ENCODE peak calls at places on chromosomes 7 and 10, in four cellular contexts. One of them, this sample, is unnamed.

GRCh38 chr7:3154881-3155494 is 111.3 kb upstream of the CARD11 start:
- DNase-seq in A549: peak
- DNase-seq in brain microvascular endothelial cell: peak
- DNase-seq in breast epithelium: no peak
- DNase-seq in this sample: peak

GRCh38 chr10:4981722-4982471 is 18.7 kb downstream of the AKR1C1 start:
- DNase-seq in A549: no peak
- DNase-seq in brain microvascular endothelial cell: no peak
- DNase-seq in breast epithelium: no peak
- DNase-seq in this sample: peak

GRCh38 chr10:88227342-88228018 is 355.6 kb downstream of the RNLS start:
- DNase-seq in A549: no peak
- DNase-seq in brain microvascular endothelial cell: peak
- DNase-seq in breast epithelium: no peak
- DNase-seq in this sample: peak

GRCh38 chr10:90787906-90788491 is 69.8 kb downstream of the HTR7 start:
- DNase-seq in A549: peak
- DNase-seq in breast epithelium: no peak
- DNase-seq in brain microvascular endothelial cell: peak
- DNase-seq in this sample: peak

GRCh38 chr7:118104812-118105441 is 79.0 kb upstream of the LSM8 start:
- DNase-seq in brain microvascular endothelial cell: no peak
- DNase-seq in breast epithelium: no peak
- DNase-seq in A549: no peak
- DNase-seq in this sample: peak

GRCh38 chr10:11225935-11226334 is 208.3 kb downstream of the CELF2 start:
- DNase-seq in brain microvascular endothelial cell: no peak
- DNase-seq in breast epithelium: peak
- DNase-seq in A549: no peak
- DNase-seq in this sample: no peak

GRCh38 chr7:100826546-100827329 is 585 bp downstream of the EPHB4 start:
- DNase-seq in A549: no peak
- DNase-seq in breast epithelium: no peak
- DNase-seq in brain microvascular endothelial cell: peak
- DNase-seq in this sample: no peak

GRCh38 chr7:74083117-74083876 is at the start of gene LIMK1:
- DNase-seq in brain microvascular endothelial cell: peak
- DNase-seq in breast epithelium: peak
- DNase-seq in A549: peak
- DNase-seq in this sample: peak

GRCh38 chr10:102635377-102635776 is 8.9 kb upstream of the TRIM8 start:
- DNase-seq in brain microvascular endothelial cell: no peak
- DNase-seq in breast epithelium: no peak
- DNase-seq in A549: no peak
- DNase-seq in this sample: no peak

GRCh38 chr10:5070648-5071410 is 23.4 kb upstream of the AKR1C3 start:
- DNase-seq in breast epithelium: no peak
- DNase-seq in brain microvascular endothelial cell: no peak
- DNase-seq in A549: no peak
- DNase-seq in this sample: peak

GRCh38 chr10:28806951-28807759 is 129.8 kb downstream of the BAMBI start:
- DNase-seq in brain microvascular endothelial cell: no peak
- DNase-seq in A549: no peak
- DNase-seq in breast epithelium: no peak
- DNase-seq in this sample: peak

GRCh38 chr10:50561266-50561665 is 62.5 kb downstream of the SGMS1 start:
- DNase-seq in A549: no peak
- DNase-seq in brain microvascular endothelial cell: peak
- DNase-seq in breast epithelium: no peak
- DNase-seq in this sample: peak

GRCh38 chr10:28715246-28715645 is 37.9 kb downstream of the BAMBI start:
- DNase-seq in A549: no peak
- DNase-seq in brain microvascular endothelial cell: no peak
- DNase-seq in breast epithelium: no peak
- DNase-seq in this sample: no peak

DNA sequence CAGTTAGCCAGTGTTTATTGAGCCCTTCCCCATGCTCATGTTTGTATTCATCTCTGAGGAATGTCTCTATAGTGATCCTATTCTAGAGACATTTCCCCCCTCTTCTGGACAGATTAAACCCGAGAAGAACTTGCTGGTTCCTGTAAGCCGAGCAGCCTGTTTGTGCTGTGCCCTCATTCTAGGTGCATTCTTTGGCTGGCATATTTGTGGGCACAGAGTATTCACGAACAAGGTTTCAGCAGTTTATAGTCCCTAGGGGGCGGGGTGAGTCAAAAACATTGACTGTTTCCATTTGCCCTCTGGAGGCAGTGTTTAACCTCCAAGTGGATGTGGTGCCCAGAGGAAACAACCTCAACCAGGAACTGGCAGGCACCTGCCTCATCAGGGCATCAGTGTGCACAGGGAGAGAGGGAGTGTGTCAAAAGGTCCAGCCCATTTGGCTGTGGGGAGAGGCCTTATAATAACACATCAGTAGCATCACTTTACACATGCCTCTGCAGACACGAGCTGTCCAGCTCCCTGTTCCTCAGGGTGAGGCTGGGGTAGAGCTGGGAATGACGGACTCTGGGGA is 273.3 kb upstream of the LRGUK start:
- DNase-seq in breast epithelium: peak
- DNase-seq in A549: peak
- DNase-seq in brain microvascular endothelial cell: peak
- DNase-seq in this sample: peak
- TF ChIP-seq CTCF in breast epithelium: no peak
- TF ChIP-seq CTCF in A549: peak
- TF ChIP-seq CTCF in brain microvascular endothelial cell: peak
- TF ChIP-seq CTCF in this sample: peak

DNA sequence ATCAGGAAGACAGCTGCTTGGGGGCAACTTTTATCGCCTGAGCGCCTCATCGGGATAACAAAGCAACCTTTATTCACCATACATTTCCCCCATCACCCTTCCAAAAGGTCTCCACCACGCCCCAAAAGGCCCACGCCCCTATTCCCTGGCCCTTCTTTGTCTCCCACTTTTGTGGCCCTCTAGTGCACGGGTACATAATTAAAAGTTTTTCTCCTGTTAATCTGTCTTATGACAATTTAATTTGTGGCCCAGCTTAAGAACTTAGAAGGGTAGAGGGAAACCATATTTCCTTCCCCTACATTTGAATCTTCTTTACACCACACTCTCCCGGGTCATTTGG is 643 bp downstream of the RP9 start:
- DNase-seq in brain microvascular endothelial cell: no peak
- DNase-seq in A549: peak
- DNase-seq in breast epithelium: no peak
- DNase-seq in this sample: no peak
- TF ChIP-seq CTCF in brain microvascular endothelial cell: peak
- TF ChIP-seq CTCF in A549: no peak
- TF ChIP-seq CTCF in breast epithelium: no peak
- TF ChIP-seq CTCF in this sample: no peak

DNA sequence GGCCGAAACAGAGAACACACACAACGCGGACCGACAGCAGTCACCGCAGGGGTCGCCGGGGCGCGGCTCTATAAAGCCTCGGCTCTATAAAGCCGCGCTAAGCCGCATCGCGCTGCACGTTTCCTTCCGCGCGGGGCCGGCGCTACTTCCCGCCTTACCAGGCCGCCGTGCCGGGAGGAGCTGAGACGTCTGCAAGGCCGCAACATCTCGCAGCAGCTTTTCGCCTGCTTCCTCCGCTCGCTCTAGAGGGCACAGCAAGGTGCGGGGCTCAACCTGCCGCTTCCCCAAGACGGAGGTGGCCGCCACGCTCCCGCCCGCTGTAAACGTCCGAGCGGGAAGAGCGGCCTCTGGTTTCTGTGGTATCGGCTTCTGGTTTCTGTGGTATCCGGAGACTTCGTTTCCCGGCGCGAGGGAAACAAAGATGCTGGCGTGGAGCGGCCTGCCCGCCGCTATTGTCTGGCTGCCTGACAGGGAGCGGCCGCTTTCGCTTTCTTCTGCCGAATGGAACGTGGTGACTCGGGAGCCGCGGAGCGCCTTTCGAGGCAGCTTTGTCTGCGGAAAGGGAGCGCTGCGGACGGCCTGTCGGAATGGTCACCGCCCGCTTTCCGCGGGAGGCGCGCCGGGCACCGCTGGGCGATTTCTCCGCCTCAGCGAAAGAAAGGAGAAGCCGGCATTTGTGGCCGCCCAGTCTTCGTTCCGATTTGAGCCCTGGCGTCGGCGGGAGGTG is 91.8 kb downstream of the SPAG6 start:
- DNase-seq in A549: no peak
- DNase-seq in breast epithelium: peak
- DNase-seq in brain microvascular endothelial cell: peak
- DNase-seq in this sample: peak
- TF ChIP-seq CTCF in A549: no peak
- TF ChIP-seq CTCF in breast epithelium: peak
- TF ChIP-seq CTCF in brain microvascular endothelial cell: no peak
- TF ChIP-seq CTCF in this sample: no peak

GRCh38 chr10:83961620-83962019 is 177.7 kb upstream of the GHITM start:
- DNase-seq in brain microvascular endothelial cell: no peak
- DNase-seq in breast epithelium: no peak
- DNase-seq in A549: no peak
- DNase-seq in this sample: no peak
- TF ChIP-seq CTCF in brain microvascular endothelial cell: no peak
- TF ChIP-seq CTCF in breast epithelium: no peak
- TF ChIP-seq CTCF in A549: no peak
- TF ChIP-seq CTCF in this sample: no peak

GRCh38 chr10:125375210-125375609 is 214.8 kb upstream of the CTBP2 start:
- DNase-seq in brain microvascular endothelial cell: no peak
- DNase-seq in A549: no peak
- DNase-seq in breast epithelium: no peak
- DNase-seq in this sample: peak
- TF ChIP-seq CTCF in brain microvascular endothelial cell: peak
- TF ChIP-seq CTCF in A549: peak
- TF ChIP-seq CTCF in breast epithelium: no peak
- TF ChIP-seq CTCF in this sample: no peak

This sample was measured in cardiac fibroblast.